ENCODE peak calls at places on chromosomes 13 and 19, in nine cellular contexts. N is lung, B is AG09319, U is astrocyte of the spinal cord, O is GM13977, S is AG10803, E is heart left ventricle, W is esophagus muscularis mucosa, V is bronchial epithelial cell. P is an unnamed sample.

GRCh38 chr19:16627928-16628182 is 149 bp downstream of the MED26 start:
- DNase-seq in N (no peak), B (no peak), U (no peak), O (no peak), S (no peak), E (no peak), W (no peak), V (no peak), P (no peak)

GRCh38 chr13:70339738-70340137 is 231.5 kb upstream of the KLHL1 start:
- DNase-seq in N (no peak), B (no peak), U (peak; percentile 8), O (no peak), S (no peak), E (no peak), W (no peak), V (peak; percentile 30), P (no peak)

GRCh38 chr13:27403252-27403678 is 21.2 kb upstream of the GTF3A start:
- DNase-seq in N (no peak), B (no peak), U (peak; percentile 50), O (no peak), S (peak; percentile 98), E (no peak), W (no peak), V (peak; percentile 38), P (no peak)

GRCh38 chr13:44331912-44332840 is 41.4 kb upstream of the SERP2 start:
- DNase-seq in N (no peak), B (no peak), U (peak; percentile 99), O (no peak), S (peak; percentile 77), E (peak; percentile 77), W (peak; percentile 92), V (no peak), P (peak; percentile 76)

GRCh38 chr13:106475852-106476251 is 59.6 kb downstream of the EFNB2 start:
- DNase-seq in N (no peak), B (no peak), U (no peak), O (no peak), S (no peak), E (no peak), W (no peak), V (peak; percentile 62), P (no peak)

GRCh38 chr19:30078381-30078910 is 136.4 kb downstream of the URI1 start:
- DNase-seq in N (no peak), B (no peak), U (no peak), O (no peak), S (no peak), E (no peak), W (no peak), V (no peak), P (no peak)

GRCh38 chr13:84563611-84564010 is 681.3 kb upstream of the SLITRK1 start:
- DNase-seq in N (no peak), B (no peak), U (no peak), O (no peak), S (no peak), E (no peak), W (no peak), V (no peak), P (no peak)

GRCh38 chr19:56146904-56147303 is 5.8 kb downstream of the ZNF444 start:
- DNase-seq in N (no peak), B (no peak), U (no peak), O (no peak), S (no peak), E (no peak), W (no peak), V (no peak), P (no peak)

GRCh38 chr19:32397736-32398135 is 7.8 kb upstream of the DPY19L3 start:
- DNase-seq in N (no peak), B (peak; percentile 57), U (peak; percentile 70), O (no peak), S (peak; percentile 93), E (no peak), W (peak; percentile 74), V (peak; percentile 42), P (no peak)

GRCh38 chr13:112638919-112639318 is 50.9 kb upstream of the ATP11A start:
- DNase-seq in N (no peak), B (no peak), U (no peak), O (no peak), S (no peak), E (no peak), W (no peak), V (no peak), P (no peak)

GRCh38 chr19:51783373-51783772 is 11.6 kb upstream of the FPR3 start:
- DNase-seq in N (no peak), B (no peak), U (no peak), O (no peak), S (peak; percentile 28), E (no peak), W (peak; percentile 17), V (peak; percentile 40), P (no peak)

GRCh38 chr19:2201473-2202148 is 34.5 kb downstream of the PLEKHJ1 start:
- DNase-seq in N (no peak), B (no peak), U (no peak), O (no peak), S (no peak), E (no peak), W (no peak), V (peak; percentile 44), P (no peak)

GRCh38 chr13:109667754-109668360 is 118.5 kb downstream of the IRS2 start:
- DNase-seq in N (no peak), B (no peak), U (no peak), O (no peak), S (no peak), E (no peak), W (peak; percentile 39), V (peak; percentile 33), P (no peak)

GRCh38 chr19:18063463-18063862 is 23.3 kb downstream of the IL12RB1 start:
- DNase-seq in N (no peak), B (no peak), U (no peak), O (no peak), S (no peak), E (no peak), W (no peak), V (peak; percentile 16), P (no peak)

GRCh38 chr19:2038284-2039081 is 12.6 kb downstream of the MKNK2 start:
- DNase-seq in N (no peak), B (no peak), U (no peak), O (no peak), S (no peak), E (no peak), W (no peak), V (no peak), P (no peak)

GRCh38 chr19:11190501-11190900 is 6.8 kb downstream of the KANK2 start:
- DNase-seq in N (no peak), B (no peak), U (no peak), O (no peak), S (no peak), E (no peak), W (no peak), V (no peak), P (no peak)

GRCh38 chr19:32676186-32676894 is 692 bp downstream of the RGS9BP start:
- DNase-seq in N (no peak), B (no peak), U (no peak), O (no peak), S (no peak), E (no peak), W (no peak), V (no peak), P (no peak)

GRCh38 chr13:94305934-94306333 is 173.5 kb downstream of the DCT start:
- DNase-seq in N (no peak), B (no peak), U (no peak), O (no peak), S (peak; percentile 43), E (no peak), W (no peak), V (no peak), P (no peak)

GRCh38 chr13:34578471-34578870 is 363.6 kb upstream of the NBEA start:
- DNase-seq in N (no peak), B (no peak), U (no peak), O (no peak), S (peak; percentile 50), E (no peak), W (no peak), V (peak; percentile 93), P (no peak)

GRCh38 chr19:3618811-3619630 is 7.6 kb downstream of the CACTIN start:
- DNase-seq in N (no peak), B (no peak), U (no peak), O (no peak), S (no peak), E (no peak), W (no peak), V (no peak), P (no peak)
- TF ChIP-seq CTCF in N (no peak), B (no peak), U (no peak), O (no peak), S (no peak), E (no peak), W (no peak), V (no peak), P (peak; percentile 48)

DNA sequence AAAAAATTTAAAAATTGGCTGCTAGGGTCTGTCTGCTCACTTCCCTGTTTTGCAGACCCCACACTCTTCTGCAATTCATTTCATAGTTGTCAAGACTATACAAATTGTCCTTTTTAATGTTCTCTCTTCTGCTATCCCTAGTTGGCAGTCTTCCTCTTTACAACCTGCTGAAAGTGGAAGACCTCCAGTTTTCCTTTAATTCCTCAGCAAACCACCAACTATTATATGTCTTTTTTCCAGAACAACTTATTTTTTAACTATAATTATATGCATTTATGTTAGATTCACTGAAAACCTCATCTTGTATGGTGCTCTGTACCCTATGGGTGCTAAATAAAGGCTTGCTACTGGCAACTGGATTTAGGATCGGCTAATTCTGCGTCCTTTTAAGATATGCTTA is 1.1 kb upstream of the PHF11 start:
- DNase-seq in N (no peak), B (no peak), U (no peak), O (no peak), S (no peak), E (no peak), W (no peak), V (no peak), P (no peak)
- TF ChIP-seq CTCF in N (no peak), B (no peak), U (no peak), O (peak; percentile 16), S (no peak), E (no peak), W (no peak), V (no peak), P (no peak)

DNA sequence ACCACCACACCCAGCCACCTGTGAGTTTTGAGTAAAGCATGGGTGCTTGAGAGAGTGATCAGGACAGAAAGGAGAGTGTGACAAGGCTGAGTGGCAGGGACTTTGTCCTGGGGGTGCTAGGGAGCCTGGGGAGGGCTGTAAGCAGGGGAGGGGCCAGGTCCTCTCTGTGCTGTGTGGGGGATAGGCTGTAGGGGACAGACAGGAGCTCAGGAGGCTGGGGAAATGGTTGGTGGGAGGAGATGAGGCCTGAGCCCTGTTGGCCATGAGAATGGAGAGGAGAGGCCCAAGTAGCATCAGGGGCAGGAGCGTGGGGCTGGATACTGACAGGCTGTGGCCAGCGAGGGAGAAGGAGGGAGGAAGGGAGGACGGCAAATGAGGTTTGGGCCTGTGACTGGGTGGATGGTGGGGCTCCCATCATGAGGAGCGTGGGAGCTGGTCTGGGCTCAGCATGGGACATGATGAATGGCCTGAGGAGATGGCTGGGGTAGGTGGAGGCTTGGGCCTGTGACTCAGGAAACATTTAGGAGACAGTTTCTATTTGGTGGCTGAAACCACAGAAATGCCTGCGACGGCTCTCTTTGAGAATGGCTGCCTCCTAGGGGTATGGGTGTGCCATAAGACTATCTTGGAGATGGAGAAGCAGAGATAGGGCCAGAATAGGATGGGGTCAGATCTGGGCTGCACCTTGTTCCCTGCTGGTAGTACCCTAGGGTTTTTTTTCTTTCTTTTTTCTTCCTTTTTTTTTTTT is 25.0 kb downstream of the GRIN2D start:
- DNase-seq in N (no peak), B (no peak), U (peak; percentile 52), O (no peak), S (peak; percentile 49), E (no peak), W (no peak), V (no peak), P (no peak)
- TF ChIP-seq CTCF in N (no peak), B (no peak), U (peak; percentile 35), O (peak; percentile 14), S (peak; percentile 20), E (no peak), W (no peak), V (no peak), P (no peak)

GRCh38 chr19:45123440-45123850 is 30.5 kb downstream of the PPP1R37 start:
- DNase-seq in N (no peak), B (no peak), U (no peak), O (no peak), S (no peak), E (no peak), W (no peak), V (peak; percentile 55), P (peak; percentile 59)
- TF ChIP-seq CTCF in N (no peak), B (no peak), U (no peak), O (no peak), S (no peak), E (no peak), W (no peak), V (no peak), P (no peak)